ENCODE peak calls at places on chromosome 18, in ten cellular contexts. L is lower lobe of right lung, E is heart left ventricle, Q is A549, P is brain microvascular endothelial cell, Z is neuronal stem cell, J is heart right ventricle, U is choroid plexus epithelial cell, C is tibial artery, X is aorta. T is an unnamed sample.
A peak's percentile ranks its signal among the peaks of the same experiment; 100 is the strongest.

GRCh38 chr18:13265901-13266207 is 47.3 kb downstream of the LDLRAD4 start:
- DNase-seq in P (no peak), J (no peak), X (no peak), Z (no peak), C (no peak), Q (no peak), L (no peak), E (no peak), U (no peak), T (no peak)

GRCh38 chr18:37701967-37702366 is 136.4 kb upstream of the CELF4 start:
- DNase-seq in U (no peak), P (no peak), Z (no peak), C (peak; percentile 45), E (peak; percentile 46), J (no peak), X (no peak), Q (no peak), L (no peak), T (no peak)

GRCh38 chr18:11981633-11982366 is 493 bp downstream of the IMPA2 start:
- DNase-seq in P (no peak), C (peak; percentile 55), Q (peak; percentile 35), U (peak; percentile 16), X (peak; percentile 84), Z (peak; percentile 69), E (peak; percentile 53), L (peak; percentile 75), J (no peak), T (no peak)

GRCh38 chr18:63074987-63075404 is 244.6 kb downstream of the BCL2 start:
- DNase-seq in P (peak; percentile 45), C (peak; percentile 72), Z (peak; percentile 53), U (peak; percentile 29), J (peak; percentile 78), X (peak; percentile 92), L (peak; percentile 86), Q (peak; percentile 52), E (peak; percentile 91), T (peak; percentile 39)

GRCh38 chr18:48514786-48515185 is 24.0 kb upstream of the CTIF start:
- DNase-seq in J (no peak), C (no peak), U (peak; percentile 28), X (no peak), Z (no peak), E (no peak), P (no peak), Q (no peak), L (no peak), T (no peak)

GRCh38 chr18:57863706-57864105 is 60.6 kb upstream of the ATP8B1 start:
- DNase-seq in Z (no peak), J (no peak), P (peak; percentile 61), U (no peak), Q (no peak), L (no peak), C (no peak), X (no peak), E (no peak), T (no peak)

GRCh38 chr18:79625195-79625923 is 54.2 kb upstream of the CTDP1 start:
- DNase-seq in Z (no peak), U (peak; percentile 32), J (no peak), C (peak; percentile 40), Q (no peak), P (no peak), X (no peak), E (peak; percentile 50), L (no peak), T (no peak)

GRCh38 chr18:46413684-46414083 is 243.3 kb downstream of the LOXHD1 start:
- DNase-seq in P (no peak), Z (no peak), C (no peak), E (no peak), Q (no peak), L (no peak), U (peak; percentile 45), J (no peak), X (peak; percentile 7), T (no peak)

GRCh38 chr18:79485788-79486355 is 90.1 kb downstream of the NFATC1 start:
- DNase-seq in L (no peak), P (peak; percentile 86), E (peak; percentile 55), J (peak; percentile 36), U (peak; percentile 89), Z (no peak), C (no peak), X (peak; percentile 73), Q (no peak), T (peak; percentile 89)

GRCh38 chr18:55549474-55550104 is 38.4 kb downstream of the TCF4 start:
- DNase-seq in J (no peak), P (no peak), Z (no peak), L (no peak), E (no peak), X (no peak), Q (no peak), U (no peak), C (no peak), T (no peak)

GRCh38 chr18:13589943-13590342 is 136.4 kb downstream of the FAM210A start:
- DNase-seq in E (no peak), Z (no peak), U (no peak), X (no peak), Q (no peak), J (no peak), P (no peak), L (no peak), C (no peak), T (no peak)

GRCh38 chr18:42348722-42349121 is 393.7 kb downstream of the PIK3C3 start:
- DNase-seq in J (no peak), L (no peak), C (no peak), E (no peak), X (no peak), Q (no peak), P (no peak), Z (no peak), U (no peak), T (no peak)

GRCh38 chr18:36078751-36079529 is 11.6 kb upstream of the RPRD1A start:
- DNase-seq in L (no peak), C (no peak), X (no peak), P (peak; percentile 74), Z (no peak), J (no peak), U (peak; percentile 92), Q (no peak), E (no peak), T (peak; percentile 86)

GRCh38 chr18:77702686-77703085 is 453.0 kb downstream of the GALR1 start:
- DNase-seq in Q (peak; percentile 1), E (no peak), U (peak; percentile 61), Z (peak; percentile 31), P (peak; percentile 1), J (peak; percentile 10), X (no peak), C (no peak), L (no peak), T (peak; percentile 10)

GRCh38 chr18:59145055-59145454 is 5.4 kb downstream of the SEC11C start:
- DNase-seq in C (no peak), X (no peak), Q (no peak), E (no peak), Z (no peak), L (no peak), U (no peak), J (no peak), P (no peak), T (no peak)

GRCh38 chr18:62486290-62486964 is 36.4 kb upstream of the ZCCHC2 start:
- DNase-seq in Q (peak; percentile 10), X (no peak), P (peak; percentile 57), L (no peak), E (no peak), Z (no peak), C (no peak), U (peak; percentile 14), J (no peak), T (peak; percentile 39)

GRCh38 chr18:24021505-24021904 is 7.0 kb downstream of the TTC39C start:
- DNase-seq in Q (no peak), C (no peak), U (no peak), L (no peak), E (no peak), P (no peak), X (no peak), Z (no peak), J (no peak), T (no peak)

GRCh38 chr18:25353080-25353479 is 1.1 kb upstream of the ZNF521 start:
- DNase-seq in U (no peak), L (no peak), Q (no peak), C (no peak), X (no peak), J (no peak), E (no peak), Z (no peak), P (no peak), T (no peak)
- H3K4me3 ChIP-seq in U (no peak overlapping the region), L (no peak overlapping the region), Q (no peak overlapping the region), C (no peak overlapping the region), X (peak overlapping the region; percentile 5), J (peak overlapping the region; percentile 86), E (no peak overlapping the region), Z (peak overlapping the region; percentile 50), P (no peak overlapping the region), T (no peak overlapping the region)

GRCh38 chr18:2979871-2980606 is 32.9 kb downstream of the LPIN2 start:
- DNase-seq in P (no peak), X (no peak), U (no peak), C (peak; percentile 60), Q (no peak), L (peak; percentile 56), E (no peak), J (no peak), Z (no peak), T (peak; percentile 30)
- H3K4me3 ChIP-seq in P (no peak overlapping the region), X (no peak overlapping the region), U (no peak overlapping the region), C (no peak overlapping the region), Q (no peak overlapping the region), L (peak overlapping the region; percentile 17), E (no peak overlapping the region), J (no peak overlapping the region), Z (no peak overlapping the region), T (no peak overlapping the region)

DNA sequence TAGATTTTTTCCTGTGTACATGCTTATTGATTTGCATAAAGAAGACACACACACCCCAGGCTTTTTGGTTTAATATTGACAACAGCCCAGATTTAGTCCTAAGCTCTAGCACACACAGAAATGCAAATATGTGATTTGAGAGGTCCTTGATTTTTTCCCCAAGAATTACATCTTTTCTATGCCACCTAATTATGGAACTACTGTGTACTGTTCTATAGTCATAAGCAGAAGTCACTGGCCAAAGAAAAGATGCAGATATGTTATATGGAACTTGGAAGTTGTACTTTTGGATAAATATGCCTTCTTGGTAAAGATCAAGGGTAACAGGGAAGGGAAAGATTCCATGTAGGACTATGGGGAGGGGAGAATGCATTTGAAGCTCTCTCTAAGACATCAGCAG is 105.6 kb downstream of the SETBP1 start:
- DNase-seq in C (no peak), U (no peak), E (no peak), P (no peak), X (no peak), Q (no peak), Z (no peak), J (no peak), L (no peak), T (no peak)
- H3K4me3 ChIP-seq in C (peak overlapping the region; percentile 24), U (no peak overlapping the region), E (no peak overlapping the region), P (no peak overlapping the region), X (no peak overlapping the region), Q (no peak overlapping the region), Z (no peak overlapping the region), J (no peak overlapping the region), L (no peak overlapping the region), T (no peak overlapping the region)

DNA sequence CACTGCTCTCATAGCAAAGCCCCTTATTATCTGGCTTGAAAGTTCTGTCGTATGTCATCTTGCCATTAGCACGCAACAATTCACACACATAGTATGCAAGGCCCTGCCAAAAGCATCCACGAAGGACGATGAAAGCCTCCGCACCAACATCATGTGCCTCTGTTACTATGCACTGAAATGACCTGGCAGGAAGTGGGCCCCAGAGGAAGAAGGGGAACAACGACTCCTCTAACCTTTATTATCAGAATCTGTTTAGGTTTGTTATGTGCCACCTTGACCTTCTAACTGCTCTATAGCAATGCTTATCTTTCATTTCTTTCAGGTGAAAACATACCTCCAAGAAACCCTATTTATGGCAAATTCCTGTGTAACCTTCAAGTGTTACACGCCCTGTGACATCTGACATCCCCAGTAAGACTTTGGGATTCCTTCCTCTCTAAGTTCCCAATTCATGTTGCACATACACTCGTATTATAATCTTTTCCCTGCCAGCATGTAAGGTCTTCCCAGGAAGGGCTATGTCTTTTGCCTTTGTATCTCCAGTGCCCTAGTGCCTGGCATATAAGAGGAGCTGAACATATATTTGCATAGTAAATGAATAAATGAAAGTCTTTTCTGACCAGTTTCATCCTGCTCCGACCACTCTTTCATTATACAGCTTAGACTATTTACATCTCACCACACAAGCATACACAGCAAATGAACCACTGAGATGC is 7.0 kb upstream of the NDUFV2 start:
- DNase-seq in L (no peak), U (peak; percentile 65), Q (no peak), J (no peak), Z (no peak), C (no peak), E (no peak), P (peak; percentile 29), X (no peak), T (peak; percentile 74)
- H3K4me3 ChIP-seq in L (no peak overlapping the region), U (no peak overlapping the region), Q (no peak overlapping the region), J (no peak overlapping the region), Z (no peak overlapping the region), C (no peak overlapping the region), E (no peak overlapping the region), P (no peak overlapping the region), X (no peak overlapping the region), T (no peak overlapping the region)